ENCODE peak calls at places on chromosomes 3 and 15, in six cellular contexts. One of them, this sample, is unnamed.

GRCh38 chr15:89017370-89018066 is 70.7 kb upstream of the ABHD2 start:
- DNase-seq in HFF-Myc: peak; percentile 56
- DNase-seq in stimulated activated CD4-positive, alpha-beta T cell treated with anti-CD3 and anti-CD28 coated beads, Interleukin-4, amount 100 ng/mL, for 48 hours: peak; percentile 79
- DNase-seq in NCI-H69: peak; percentile 73
- DNase-seq in CD8-positive, alpha-beta memory T cell: peak; percentile 78
- DNase-seq in lung microvascular endothelial cell: peak; percentile 70
- DNase-seq in this sample: peak; percentile 48

GRCh38 chr3:159645874-159646273 is 342.8 kb upstream of the IL12A start:
- DNase-seq in HFF-Myc: no peak
- DNase-seq in lung microvascular endothelial cell: no peak
- DNase-seq in CD8-positive, alpha-beta memory T cell: no peak
- DNase-seq in NCI-H69: no peak
- DNase-seq in stimulated activated CD4-positive, alpha-beta T cell treated with anti-CD3 and anti-CD28 coated beads, Interleukin-4, amount 100 ng/mL, for 48 hours: no peak
- DNase-seq in this sample: no peak

GRCh38 chr3:71219744-71220638 is 363.5 kb downstream of the FOXP1 start:
- DNase-seq in lung microvascular endothelial cell: no peak
- DNase-seq in NCI-H69: no peak
- DNase-seq in CD8-positive, alpha-beta memory T cell: no peak
- DNase-seq in HFF-Myc: no peak
- DNase-seq in stimulated activated CD4-positive, alpha-beta T cell treated with anti-CD3 and anti-CD28 coated beads, Interleukin-4, amount 100 ng/mL, for 48 hours: peak; percentile 36
- DNase-seq in this sample: no peak

GRCh38 chr3:103059481-103059880 is 624.7 kb downstream of the ZPLD1 start:
- DNase-seq in lung microvascular endothelial cell: no peak
- DNase-seq in NCI-H69: no peak
- DNase-seq in stimulated activated CD4-positive, alpha-beta T cell treated with anti-CD3 and anti-CD28 coated beads, Interleukin-4, amount 100 ng/mL, for 48 hours: no peak
- DNase-seq in CD8-positive, alpha-beta memory T cell: no peak
- DNase-seq in HFF-Myc: no peak
- DNase-seq in this sample: no peak

GRCh38 chr3:30688776-30689175 is 82.4 kb downstream of the TGFBR2 start:
- DNase-seq in stimulated activated CD4-positive, alpha-beta T cell treated with anti-CD3 and anti-CD28 coated beads, Interleukin-4, amount 100 ng/mL, for 48 hours: no peak
- DNase-seq in CD8-positive, alpha-beta memory T cell: no peak
- DNase-seq in lung microvascular endothelial cell: no peak
- DNase-seq in NCI-H69: no peak
- DNase-seq in HFF-Myc: peak; percentile 80
- DNase-seq in this sample: peak; percentile 24

GRCh38 chr3:157429703-157430102 is 6.9 kb upstream of the PTX3 start:
- DNase-seq in CD8-positive, alpha-beta memory T cell: no peak
- DNase-seq in HFF-Myc: no peak
- DNase-seq in NCI-H69: no peak
- DNase-seq in lung microvascular endothelial cell: peak; percentile 38
- DNase-seq in stimulated activated CD4-positive, alpha-beta T cell treated with anti-CD3 and anti-CD28 coated beads, Interleukin-4, amount 100 ng/mL, for 48 hours: no peak
- DNase-seq in this sample: no peak

GRCh38 chr15:70466895-70467529 is 296.3 kb downstream of the UACA start:
- DNase-seq in stimulated activated CD4-positive, alpha-beta T cell treated with anti-CD3 and anti-CD28 coated beads, Interleukin-4, amount 100 ng/mL, for 48 hours: no peak
- DNase-seq in NCI-H69: peak; percentile 68
- DNase-seq in HFF-Myc: peak; percentile 33
- DNase-seq in CD8-positive, alpha-beta memory T cell: peak; percentile 36
- DNase-seq in lung microvascular endothelial cell: peak; percentile 65
- DNase-seq in this sample: peak; percentile 26

GRCh38 chr15:100705065-100705464 is 102.7 kb downstream of the ASB7 start:
- DNase-seq in HFF-Myc: no peak
- DNase-seq in lung microvascular endothelial cell: no peak
- DNase-seq in NCI-H69: no peak
- DNase-seq in stimulated activated CD4-positive, alpha-beta T cell treated with anti-CD3 and anti-CD28 coated beads, Interleukin-4, amount 100 ng/mL, for 48 hours: no peak
- DNase-seq in CD8-positive, alpha-beta memory T cell: no peak
- DNase-seq in this sample: no peak

GRCh38 chr3:13462125-13462629 is 17.9 kb upstream of the HDAC11 start:
- DNase-seq in lung microvascular endothelial cell: no peak
- DNase-seq in NCI-H69: no peak
- DNase-seq in CD8-positive, alpha-beta memory T cell: no peak
- DNase-seq in HFF-Myc: no peak
- DNase-seq in stimulated activated CD4-positive, alpha-beta T cell treated with anti-CD3 and anti-CD28 coated beads, Interleukin-4, amount 100 ng/mL, for 48 hours: no peak
- DNase-seq in this sample: no peak

GRCh38 chr15:75508741-75509532 is 57.4 kb upstream of the SIN3A start:
- DNase-seq in lung microvascular endothelial cell: peak; percentile 72
- DNase-seq in NCI-H69: peak; percentile 6
- DNase-seq in CD8-positive, alpha-beta memory T cell: peak; percentile 45
- DNase-seq in stimulated activated CD4-positive, alpha-beta T cell treated with anti-CD3 and anti-CD28 coated beads, Interleukin-4, amount 100 ng/mL, for 48 hours: peak; percentile 3
- DNase-seq in HFF-Myc: no peak
- DNase-seq in this sample: peak; percentile 20

GRCh38 chr15:39788108-39788507 is 5.5 kb upstream of the FSIP1 start:
- DNase-seq in HFF-Myc: no peak
- DNase-seq in lung microvascular endothelial cell: no peak
- DNase-seq in stimulated activated CD4-positive, alpha-beta T cell treated with anti-CD3 and anti-CD28 coated beads, Interleukin-4, amount 100 ng/mL, for 48 hours: no peak
- DNase-seq in CD8-positive, alpha-beta memory T cell: no peak
- DNase-seq in NCI-H69: no peak
- DNase-seq in this sample: no peak

GRCh38 chr3:12384451-12385233 is 95.8 kb downstream of the PPARG start:
- DNase-seq in HFF-Myc: no peak
- DNase-seq in NCI-H69: no peak
- DNase-seq in stimulated activated CD4-positive, alpha-beta T cell treated with anti-CD3 and anti-CD28 coated beads, Interleukin-4, amount 100 ng/mL, for 48 hours: no peak
- DNase-seq in lung microvascular endothelial cell: no peak
- DNase-seq in CD8-positive, alpha-beta memory T cell: no peak
- DNase-seq in this sample: no peak

GRCh38 chr3:78140866-78141658 is 1101.2 kb downstream of the ROBO2 start:
- DNase-seq in stimulated activated CD4-positive, alpha-beta T cell treated with anti-CD3 and anti-CD28 coated beads, Interleukin-4, amount 100 ng/mL, for 48 hours: no peak
- DNase-seq in NCI-H69: no peak
- DNase-seq in CD8-positive, alpha-beta memory T cell: no peak
- DNase-seq in HFF-Myc: no peak
- DNase-seq in lung microvascular endothelial cell: peak; percentile 43
- DNase-seq in this sample: peak; percentile 26

GRCh38 chr15:72319360-72319984 is 485 bp downstream of the CELF6 start:
- DNase-seq in stimulated activated CD4-positive, alpha-beta T cell treated with anti-CD3 and anti-CD28 coated beads, Interleukin-4, amount 100 ng/mL, for 48 hours: peak; percentile 28
- DNase-seq in NCI-H69: no peak
- DNase-seq in CD8-positive, alpha-beta memory T cell: peak; percentile 46
- DNase-seq in lung microvascular endothelial cell: peak; percentile 79
- DNase-seq in HFF-Myc: no peak
- DNase-seq in this sample: no peak

GRCh38 chr15:71079208-71080044 is 35.8 kb upstream of the THSD4 start:
- DNase-seq in lung microvascular endothelial cell: peak; percentile 28
- DNase-seq in HFF-Myc: no peak
- DNase-seq in stimulated activated CD4-positive, alpha-beta T cell treated with anti-CD3 and anti-CD28 coated beads, Interleukin-4, amount 100 ng/mL, for 48 hours: no peak
- DNase-seq in NCI-H69: no peak
- DNase-seq in CD8-positive, alpha-beta memory T cell: no peak
- DNase-seq in this sample: no peak

GRCh38 chr15:57890351-57890750 is 175.2 kb downstream of the ALDH1A2 start:
- DNase-seq in lung microvascular endothelial cell: no peak
- DNase-seq in CD8-positive, alpha-beta memory T cell: no peak
- DNase-seq in stimulated activated CD4-positive, alpha-beta T cell treated with anti-CD3 and anti-CD28 coated beads, Interleukin-4, amount 100 ng/mL, for 48 hours: no peak
- DNase-seq in HFF-Myc: no peak
- DNase-seq in NCI-H69: no peak
- DNase-seq in this sample: no peak

GRCh38 chr3:72193768-72194463 is 409.0 kb upstream of the PROK2 start:
- DNase-seq in lung microvascular endothelial cell: no peak
- DNase-seq in NCI-H69: no peak
- DNase-seq in stimulated activated CD4-positive, alpha-beta T cell treated with anti-CD3 and anti-CD28 coated beads, Interleukin-4, amount 100 ng/mL, for 48 hours: no peak
- DNase-seq in HFF-Myc: no peak
- DNase-seq in CD8-positive, alpha-beta memory T cell: no peak
- DNase-seq in this sample: no peak

GRCh38 chr3:149702691-149703426 is 45.0 kb upstream of the WWTR1 start:
- DNase-seq in HFF-Myc: peak; percentile 98
- DNase-seq in lung microvascular endothelial cell: no peak
- DNase-seq in CD8-positive, alpha-beta memory T cell: no peak
- DNase-seq in NCI-H69: no peak
- DNase-seq in stimulated activated CD4-positive, alpha-beta T cell treated with anti-CD3 and anti-CD28 coated beads, Interleukin-4, amount 100 ng/mL, for 48 hours: no peak
- DNase-seq in this sample: peak; percentile 79

GRCh38 chr15:81752974-81753373 is 292.8 kb downstream of the MEX3B start:
- DNase-seq in CD8-positive, alpha-beta memory T cell: no peak
- DNase-seq in NCI-H69: peak; percentile 59
- DNase-seq in stimulated activated CD4-positive, alpha-beta T cell treated with anti-CD3 and anti-CD28 coated beads, Interleukin-4, amount 100 ng/mL, for 48 hours: no peak
- DNase-seq in HFF-Myc: no peak
- DNase-seq in lung microvascular endothelial cell: no peak
- DNase-seq in this sample: no peak

GRCh38 chr3:3799173-3800075 is at the start of gene LRRN1:
- DNase-seq in lung microvascular endothelial cell: no peak
- DNase-seq in NCI-H69: peak; percentile 95
- DNase-seq in stimulated activated CD4-positive, alpha-beta T cell treated with anti-CD3 and anti-CD28 coated beads, Interleukin-4, amount 100 ng/mL, for 48 hours: no peak
- DNase-seq in HFF-Myc: no peak
- DNase-seq in CD8-positive, alpha-beta memory T cell: peak; percentile 71
- DNase-seq in this sample: no peak

GRCh38 chr3:32569540-32570425 is 875 bp downstream of the DYNC1LI1 start:
- DNase-seq in CD8-positive, alpha-beta memory T cell: peak; percentile 9
- DNase-seq in lung microvascular endothelial cell: peak; percentile 57
- DNase-seq in stimulated activated CD4-positive, alpha-beta T cell treated with anti-CD3 and anti-CD28 coated beads, Interleukin-4, amount 100 ng/mL, for 48 hours: peak; percentile 36
- DNase-seq in NCI-H69: peak; percentile 71
- DNase-seq in HFF-Myc: no peak
- DNase-seq in this sample: no peak

GRCh38 chr3:23501201-23501824 is 298.2 kb downstream of the UBE2E2 start:
- DNase-seq in CD8-positive, alpha-beta memory T cell: no peak
- DNase-seq in NCI-H69: no peak
- DNase-seq in HFF-Myc: no peak
- DNase-seq in stimulated activated CD4-positive, alpha-beta T cell treated with anti-CD3 and anti-CD28 coated beads, Interleukin-4, amount 100 ng/mL, for 48 hours: no peak
- DNase-seq in lung microvascular endothelial cell: no peak
- DNase-seq in this sample: no peak

GRCh38 chr15:101046826-101047225 is 127.7 kb downstream of the LRRK1 start:
- DNase-seq in HFF-Myc: no peak
- DNase-seq in CD8-positive, alpha-beta memory T cell: no peak
- DNase-seq in lung microvascular endothelial cell: no peak
- DNase-seq in NCI-H69: no peak
- DNase-seq in stimulated activated CD4-positive, alpha-beta T cell treated with anti-CD3 and anti-CD28 coated beads, Interleukin-4, amount 100 ng/mL, for 48 hours: no peak
- DNase-seq in this sample: no peak

GRCh38 chr3:77407454-77407853 is 367.6 kb downstream of the ROBO2 start:
- DNase-seq in stimulated activated CD4-positive, alpha-beta T cell treated with anti-CD3 and anti-CD28 coated beads, Interleukin-4, amount 100 ng/mL, for 48 hours: no peak
- DNase-seq in NCI-H69: peak; percentile 92
- DNase-seq in lung microvascular endothelial cell: no peak
- DNase-seq in CD8-positive, alpha-beta memory T cell: no peak
- DNase-seq in HFF-Myc: no peak
- DNase-seq in this sample: no peak

GRCh38 chr3:71681224-71681668 is 44.0 kb downstream of the EIF4E3 start:
- DNase-seq in stimulated activated CD4-positive, alpha-beta T cell treated with anti-CD3 and anti-CD28 coated beads, Interleukin-4, amount 100 ng/mL, for 48 hours: no peak
- DNase-seq in lung microvascular endothelial cell: peak; percentile 75
- DNase-seq in HFF-Myc: peak; percentile 66
- DNase-seq in CD8-positive, alpha-beta memory T cell: peak; percentile 19
- DNase-seq in NCI-H69: no peak
- DNase-seq in this sample: peak; percentile 47

This sample was measured in AG04450.